ENCODE peak calls at places on chromosome 3, in four cellular contexts. E is HepG2, N is K562, K is GM12878. B is an unnamed sample.

GRCh38 chr3:25033407-25034029 is 394.5 kb upstream of the RARB start:
- DNase-seq in N (no peak), E (peak), K (no peak), B (peak)

GRCh38 chr3:146222204-146223046 is 28.5 kb downstream of the PLSCR4 start:
- DNase-seq in E (peak), N (no peak), K (no peak), B (no peak)

GRCh38 chr3:122421101-122421500 is 5.2 kb upstream of the WDR5B start:
- DNase-seq in E (no peak), K (no peak), N (no peak), B (no peak)

GRCh38 chr3:22241110-22241509 is 490.1 kb upstream of the ZNF385D start:
- DNase-seq in E (no peak), K (no peak), N (no peak), B (no peak)

GRCh38 chr3:150376001-150376848 is 31.9 kb upstream of the TSC22D2 start:
- DNase-seq in N (no peak), K (no peak), E (peak), B (no peak)

GRCh38 chr3:129934234-129935123 is 40.0 kb upstream of the TRH start:
- DNase-seq in K (no peak), E (peak), N (peak), B (peak)

GRCh38 chr3:127745656-127746399 is 73.1 kb downstream of the ABTB1 start:
- DNase-seq in N (no peak), K (no peak), E (no peak), B (no peak)

GRCh38 chr3:190012314-190012782 is 108.3 kb downstream of the P3H2 start:
- DNase-seq in N (no peak), E (peak), K (no peak), B (no peak)

GRCh38 chr3:128072454-128073184 is 20.4 kb downstream of the SEC61A1 start:
- DNase-seq in N (no peak), K (no peak), E (no peak), B (no peak)

GRCh38 chr3:50123394-50124361 is 31.4 kb upstream of the SEMA3F start:
- DNase-seq in E (no peak), N (no peak), K (no peak), B (no peak)

GRCh38 chr3:43190682-43191081 is 84.8 kb upstream of the POMGNT2 start:
- DNase-seq in K (no peak), E (no peak), N (no peak), B (peak)

GRCh38 chr3:46858456-46858855 is 4.8 kb downstream of the MYL3 start:
- DNase-seq in E (no peak), K (no peak), N (no peak), B (no peak)

GRCh38 chr3:195526492-195526891 is 16.6 kb downstream of the PPP1R2 start:
- DNase-seq in K (no peak), N (no peak), E (no peak), B (no peak)

GRCh38 chr3:119937229-119937628 is 155.3 kb downstream of the NR1I2 start:
- DNase-seq in N (no peak), E (no peak), K (peak), B (no peak)

GRCh38 chr3:126959144-126959920 is 23.6 kb upstream of the PLXNA1 start:
- DNase-seq in K (no peak), N (no peak), E (no peak), B (no peak)

GRCh38 chr3:139309880-139310279 is 33.9 kb upstream of the MRPS22 start:
- DNase-seq in N (peak), E (peak), K (no peak), B (no peak)

GRCh38 chr3:164641071-164641470 is 437.2 kb downstream of the SI start:
- DNase-seq in N (no peak), E (no peak), K (no peak), B (no peak)

GRCh38 chr3:40829876-40830275 is 305.1 kb downstream of the ZNF621 start:
- DNase-seq in E (peak), N (no peak), K (no peak), B (no peak)

GRCh38 chr3:156938724-156939123 is 112.6 kb downstream of the LEKR1 start:
- DNase-seq in K (no peak), E (no peak), N (no peak), B (no peak)

GRCh38 chr3:30319713-30320112 is 286.7 kb upstream of the TGFBR2 start:
- DNase-seq in N (no peak), K (no peak), E (peak), B (peak)

GRCh38 chr3:102156426-102156825 is 278.4 kb upstream of the ZPLD1 start:
- DNase-seq in E (no peak), N (no peak), K (no peak), B (no peak)

GRCh38 chr3:25594007-25594502 is 70.7 kb downstream of the TOP2B start:
- DNase-seq in N (peak), E (peak), K (no peak), B (peak)

GRCh38 chr3:168088106-168088722 is 7.5 kb downstream of the GOLIM4 start:
- DNase-seq in K (peak), E (peak), N (no peak), B (peak)

GRCh38 chr3:49007771-49008528 is 759 bp downstream of the WDR6 start:
- DNase-seq in E (peak), K (no peak), N (peak), B (peak)

GRCh38 chr3:138070006-138070405 is 45.4 kb downstream of the DZIP1L start:
- DNase-seq in N (no peak), E (no peak), K (no peak), B (no peak)

GRCh38 chr3:176767385-176767784 is 429.9 kb downstream of the TBL1XR1 start:
- DNase-seq in E (no peak), K (no peak), N (no peak), B (no peak)

GRCh38 chr3:55160241-55160877 is 232.5 kb upstream of the LRTM1 start:
- DNase-seq in K (peak), E (no peak), N (no peak), B (no peak)

GRCh38 chr3:185900228-185900627 is 37.6 kb downstream of the TRA2B start:
- DNase-seq in N (peak), E (peak), K (no peak), B (no peak)

GRCh38 chr3:142484912-142485435 is 37.1 kb upstream of the XRN1 start:
- DNase-seq in N (no peak), E (no peak), K (no peak), B (no peak)

GRCh38 chr3:168250415-168250861 is 154.7 kb upstream of the GOLIM4 start:
- DNase-seq in E (no peak), K (no peak), N (no peak), B (peak)

GRCh38 chr3:170222647-170223541 is 670 bp downstream of the PRKCI start:
- DNase-seq in E (peak), K (no peak), N (peak), B (peak)

GRCh38 chr3:99624536-99625236 is 13.7 kb upstream of the COL8A1 start:
- DNase-seq in N (no peak), E (no peak), K (no peak), B (no peak)

GRCh38 chr3:122874116-122874515 is 79.2 kb downstream of the SLC49A4 start:
- DNase-seq in N (no peak), K (no peak), E (no peak), B (no peak)

GRCh38 chr3:161069441-161070251 is 35.5 kb downstream of the B3GALNT1 start:
- DNase-seq in K (peak), E (no peak), N (no peak), B (no peak)

GRCh38 chr3:179410317-179410716 is 41.0 kb downstream of the GNB4 start:
- DNase-seq in N (no peak), E (no peak), K (no peak), B (no peak)

GRCh38 chr3:72177075-72178050 is 392.4 kb upstream of the PROK2 start:
- DNase-seq in K (no peak), E (no peak), N (peak), B (no peak)
- TF ChIP-seq TARDBP in K (no peak), E (no peak), N (no peak), B (no peak)

GRCh38 chr3:4721511-4721911 is 228.4 kb downstream of the ITPR1 start:
- DNase-seq in N (no peak), K (no peak), E (no peak), B (no peak)

GRCh38 chr3:4719011-4719649 is 226.0 kb downstream of the ITPR1 start:
- DNase-seq in N (no peak), E (no peak), K (no peak), B (no peak)

GRCh38 chr3:4718179-4718736 is 225.1 kb downstream of the ITPR1 start:
- DNase-seq in N (no peak), K (no peak), E (no peak), B (no peak)

GRCh38 chr3:4722103-4722502 is 229.0 kb downstream of the ITPR1 start:
- DNase-seq in E (peak), K (no peak), N (peak), B (peak)

GRCh38 chr3:4720316-4721075 is 227.3 kb downstream of the ITPR1 start:
- DNase-seq in N (peak), E (peak), K (no peak), B (peak)
- TF ChIP-seq SP1 in N (peak), E (no peak), K (no peak), B (no peak)

GRCh38 chr3:155190686-155191085 is 102.8 kb downstream of the STRIT1 start:
- DNase-seq in K (no peak), N (no peak), E (no peak), B (no peak)

GRCh38 chr3:155195558-155195957 is 97.9 kb downstream of the STRIT1 start:
- DNase-seq in N (no peak), K (no peak), E (no peak), B (no peak)

GRCh38 chr3:155193868-155194267 is 99.6 kb downstream of the STRIT1 start:
- DNase-seq in K (no peak), E (no peak), N (no peak), B (no peak)

GRCh38 chr3:155194973-155195372 is 98.5 kb downstream of the STRIT1 start:
- DNase-seq in E (no peak), N (no peak), K (no peak), B (no peak)

GRCh38 chr3:155192957-155193746 is 100.3 kb downstream of the STRIT1 start:
- DNase-seq in K (no peak), E (no peak), N (no peak), B (no peak)
- TF ChIP-seq TARDBP in K (no peak), E (no peak), N (no peak), B (no peak)

DNA sequence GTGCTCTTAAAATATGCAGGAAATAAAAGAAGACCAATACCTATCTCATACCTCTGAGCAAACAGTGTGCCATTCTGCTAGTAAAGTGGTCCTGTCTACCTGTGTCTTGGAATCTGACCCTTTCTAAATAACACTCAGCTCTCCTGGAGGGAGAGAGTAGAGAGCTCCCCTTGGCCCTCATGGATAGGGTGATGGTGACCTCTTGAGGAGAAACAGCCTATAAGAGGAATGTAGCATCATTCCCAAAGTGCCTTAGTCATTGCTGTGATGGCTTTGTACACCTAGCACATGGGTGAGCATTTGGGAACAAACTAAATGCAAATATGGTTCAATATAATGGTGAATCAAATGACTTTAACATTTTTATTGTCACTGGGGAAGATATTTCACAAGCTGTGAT is 10.0 kb downstream of the SNTN start:
- DNase-seq in E (peak), N (no peak), K (no peak), B (no peak)
- TF ChIP-seq SP1 in E (no peak), N (no peak), K (no peak), B (no peak)

DNA sequence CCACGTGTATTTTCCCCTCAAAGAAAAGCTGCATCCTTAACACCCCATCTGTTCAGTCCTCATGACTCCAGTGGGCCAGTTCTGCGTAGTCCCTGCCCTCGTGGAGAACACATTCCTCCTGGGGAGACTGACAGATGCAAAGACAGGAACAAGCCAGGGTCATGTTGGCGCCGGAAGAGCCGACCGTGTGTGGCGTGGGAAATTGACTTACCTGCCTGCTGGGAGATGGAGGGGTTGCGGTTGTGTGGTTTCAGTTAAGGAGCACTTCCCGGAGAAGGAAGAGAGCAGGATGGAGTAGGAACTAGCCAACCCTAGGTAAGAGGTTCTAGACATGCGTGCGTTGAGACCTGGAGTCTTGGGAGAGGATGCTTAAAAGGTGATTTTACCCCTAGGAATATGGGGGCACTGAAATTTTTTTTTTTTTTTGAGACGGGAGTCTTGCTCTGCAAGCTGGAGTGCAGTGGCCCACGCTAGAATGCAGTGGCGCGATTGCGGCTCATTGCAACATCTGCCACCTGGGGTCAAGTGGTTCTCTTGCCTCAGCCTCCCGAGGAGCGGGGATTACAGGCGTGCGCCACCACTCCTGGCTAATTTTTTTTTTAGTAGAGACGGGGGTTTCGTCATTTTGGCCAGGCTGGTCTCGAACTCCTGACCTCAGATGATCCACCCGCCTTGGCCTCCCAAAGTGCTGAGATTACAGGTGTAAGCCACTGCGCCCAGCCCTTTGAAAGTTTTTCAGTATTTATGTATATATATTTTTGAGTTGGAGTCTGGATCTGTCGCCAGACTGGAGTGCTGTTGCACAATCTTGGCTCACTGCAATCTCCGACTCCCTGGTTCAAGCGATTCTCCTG is 1.4 kb downstream of the VHL start:
- DNase-seq in N (peak), K (no peak), E (no peak), B (peak)
- TF ChIP-seq TARDBP in N (no peak), K (no peak), E (no peak), B (no peak)

GRCh38 chr3:130992344-130992743 is 34.3 kb downstream of the ASTE1 start:
- DNase-seq in N (no peak), K (no peak), E (no peak), B (no peak)

DNA sequence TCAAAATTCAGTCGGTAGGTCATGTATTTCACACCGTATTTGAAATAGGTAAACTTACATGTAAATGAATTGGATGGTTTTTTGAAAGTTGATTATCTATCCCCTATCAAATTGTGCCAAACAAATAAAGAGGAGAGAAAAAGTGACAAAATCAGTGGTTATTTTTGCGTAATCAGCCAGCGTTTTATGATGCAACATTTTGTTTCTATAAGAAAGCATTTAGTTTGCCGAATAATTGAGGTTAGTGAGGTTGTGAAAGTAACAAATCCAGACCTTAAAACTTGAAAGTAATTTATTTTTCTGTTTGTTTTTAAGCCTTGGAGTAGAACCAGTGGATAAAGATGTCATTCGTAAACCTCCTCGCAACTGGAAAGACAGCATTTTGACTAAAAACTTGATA is 29.3 kb downstream of the ASTE1 start:
- DNase-seq in N (no peak), E (no peak), K (no peak), B (no peak)
- TF ChIP-seq SP1 in N (no peak), E (no peak), K (no peak), B (no peak)

DNA sequence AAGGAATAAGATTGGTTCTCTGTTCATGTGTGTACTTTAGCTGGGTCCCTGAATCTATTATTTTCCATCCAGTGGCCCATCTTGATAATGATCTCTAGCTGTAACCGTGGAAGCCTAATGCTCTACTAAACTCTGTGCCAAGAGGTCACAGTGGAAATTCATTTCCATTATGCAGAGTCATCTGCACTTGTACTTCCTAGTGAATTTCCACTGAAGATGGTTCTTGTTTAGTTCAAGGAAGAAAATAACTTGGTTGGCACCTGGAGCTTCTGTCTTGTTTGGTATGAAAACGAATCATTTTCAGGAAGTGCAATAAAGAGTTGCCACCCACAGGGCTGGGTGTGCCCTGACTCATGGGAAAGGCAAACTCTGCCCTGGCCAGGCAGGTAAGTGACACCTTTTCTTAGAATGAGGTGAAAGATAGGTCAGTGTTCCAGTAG is 10.3 kb downstream of the LPP start:
- DNase-seq in K (no peak), N (no peak), E (peak), B (no peak)
- TF ChIP-seq TARDBP in K (no peak), N (no peak), E (no peak), B (no peak)

GRCh38 chr3:88960019-88960418 is 147.4 kb upstream of the EPHA3 start:
- DNase-seq in K (no peak), E (no peak), N (no peak), B (no peak)
- TF ChIP-seq SP1 in K (no peak), E (no peak), N (no peak), B (no peak)

GRCh38 chr3:63877737-63878393 is 14.2 kb downstream of the ATXN7 start:
- DNase-seq in E (no peak), K (no peak), N (no peak), B (no peak)

GRCh38 chr3:63874769-63875168 is 11.1 kb downstream of the ATXN7 start:
- DNase-seq in N (no peak), K (no peak), E (peak), B (no peak)

GRCh38 chr3:63875510-63875909 is 11.8 kb downstream of the ATXN7 start:
- DNase-seq in E (no peak), K (no peak), N (no peak), B (no peak)

GRCh38 chr3:63878394-63879089 is 14.9 kb downstream of the ATXN7 start:
- DNase-seq in E (peak), K (no peak), N (no peak), B (no peak)

GRCh38 chr3:63876260-63876659 is 12.6 kb downstream of the ATXN7 start:
- DNase-seq in N (no peak), E (no peak), K (no peak), B (no peak)
- TF ChIP-seq TARDBP in N (no peak), E (no peak), K (no peak), B (no peak)

DNA sequence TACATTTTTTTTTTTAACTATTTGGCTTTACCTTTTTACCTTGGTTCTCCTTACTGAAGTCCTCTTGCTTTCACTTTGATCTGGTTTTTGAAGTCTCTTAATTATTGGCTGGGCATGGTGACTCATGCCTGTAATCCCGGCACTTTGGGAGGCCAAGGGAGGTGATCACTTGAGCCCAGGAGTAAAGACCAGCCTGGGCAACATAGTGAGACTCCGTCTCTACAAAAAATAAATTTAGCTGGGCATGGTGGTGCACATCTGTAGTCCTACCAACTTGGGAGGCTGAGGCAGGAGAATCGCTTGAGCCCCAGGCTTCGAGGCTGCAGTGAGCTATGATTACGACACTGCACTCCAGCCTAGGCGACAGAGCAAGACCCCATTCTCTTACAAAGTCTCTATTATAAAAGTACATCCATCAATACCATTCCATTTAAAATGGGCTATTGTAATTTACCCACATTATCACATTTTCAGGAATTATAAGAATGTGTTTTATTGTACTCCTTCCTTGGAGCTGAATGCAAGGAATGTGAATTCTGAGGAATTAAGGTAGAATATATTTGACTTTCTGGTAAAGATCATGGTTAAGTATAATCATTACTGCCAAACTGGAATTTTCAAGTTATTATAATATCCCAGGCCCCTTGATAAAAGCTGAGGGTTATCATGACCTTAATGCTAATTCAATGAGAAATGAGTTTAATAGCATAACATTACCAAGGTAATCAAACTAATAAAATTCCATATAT is 49.0 kb downstream of the MSL2 start:
- DNase-seq in E (peak), N (no peak), K (no peak), B (no peak)
- TF ChIP-seq SP1 in E (no peak), N (no peak), K (no peak), B (no peak)

B was measured in HEK293T.